ENCODE peak calls at places on chromosome 7, in eight cellular contexts. E, X, J, S, A, D, N and Z are unnamed samples.

GRCh38 chr7:47458057-47458456 is 123.9 kb downstream of the TNS3 start:
- DNase-seq in J (peak; percentile 37), S (no peak), X (no peak), A (peak; percentile 81), D (peak; percentile 98), E (no peak), N (peak; percentile 91), Z (peak; percentile 81)

GRCh38 chr7:914521-915194 is 38.3 kb downstream of the GET4 start:
- DNase-seq in X (no peak), A (no peak), J (no peak), E (no peak), S (no peak), N (no peak), D (no peak), Z (no peak)

GRCh38 chr7:23467731-23468720 is 2.3 kb downstream of the IGF2BP3 start:
- DNase-seq in J (peak; percentile 56), S (peak; percentile 91), E (peak; percentile 27), N (peak; percentile 75), D (peak; percentile 79), X (peak; percentile 58), A (no peak), Z (no peak)

GRCh38 chr7:21305455-21306235 is 122.2 kb upstream of the SP4 start:
- DNase-seq in J (no peak), N (no peak), D (no peak), A (no peak), S (no peak), X (no peak), E (no peak), Z (no peak)

GRCh38 chr7:108178393-108178792 is 48.2 kb upstream of the LAMB4 start:
- DNase-seq in X (no peak), N (no peak), E (no peak), S (no peak), A (no peak), D (no peak), J (no peak), Z (no peak)

GRCh38 chr7:78018541-78019456 is 220.2 kb downstream of the PHTF2 start:
- DNase-seq in J (no peak), E (no peak), S (no peak), X (no peak), D (peak; percentile 89), A (peak; percentile 67), N (peak; percentile 40), Z (no peak)

GRCh38 chr7:23277359-23277989 is 21.7 kb upstream of the MALSU1 start:
- DNase-seq in N (peak; percentile 78), E (peak; percentile 48), D (peak; percentile 75), X (peak; percentile 72), J (peak; percentile 76), S (peak; percentile 72), A (no peak), Z (no peak)

GRCh38 chr7:43750016-43750887 is 8.2 kb upstream of the BLVRA start:
- DNase-seq in J (no peak), N (no peak), D (no peak), E (no peak), S (peak; percentile 75), X (no peak), A (no peak), Z (no peak)

GRCh38 chr7:139940866-139941265 is 111.8 kb downstream of the TBXAS1 start:
- DNase-seq in D (no peak), A (no peak), J (no peak), X (no peak), S (no peak), E (no peak), N (no peak), Z (no peak)

GRCh38 chr7:131381069-131381838 is 53.6 kb downstream of the MKLN1 start:
- DNase-seq in N (peak; percentile 47), X (no peak), A (no peak), S (no peak), J (no peak), E (no peak), D (peak; percentile 76), Z (no peak)

GRCh38 chr7:155818154-155818819 is 6.0 kb upstream of the SHH start:
- DNase-seq in E (no peak), A (peak; percentile 56), D (no peak), S (no peak), N (no peak), X (no peak), J (no peak), Z (no peak)

GRCh38 chr7:106848851-106849442 is 16.1 kb upstream of the PIK3CG start:
- DNase-seq in A (no peak), X (no peak), E (no peak), S (no peak), J (no peak), N (peak; percentile 78), D (peak; percentile 93), Z (no peak)

GRCh38 chr7:8112685-8113084 is 144.1 kb downstream of the GLCCI1 start:
- DNase-seq in E (no peak), N (no peak), D (no peak), J (no peak), S (no peak), X (no peak), A (no peak), Z (no peak)

GRCh38 chr7:18901881-18902280 is 215.6 kb downstream of the TWIST1 start:
- DNase-seq in D (no peak), E (no peak), A (no peak), S (no peak), X (no peak), N (no peak), J (no peak), Z (no peak)

GRCh38 chr7:36653011-36653670 is 71.2 kb downstream of the AOAH start:
- DNase-seq in D (peak; percentile 55), A (no peak), E (no peak), X (no peak), S (no peak), J (no peak), N (no peak), Z (no peak)

GRCh38 chr7:117225536-117225935 is 97.3 kb downstream of the WNT2 start:
- DNase-seq in N (no peak), D (no peak), S (peak; percentile 76), A (no peak), E (no peak), X (no peak), J (no peak), Z (no peak)

GRCh38 chr7:64947252-64948000 is 43.4 kb downstream of the ZNF117 start:
- DNase-seq in E (no peak), J (no peak), S (peak; percentile 70), D (peak; percentile 13), A (no peak), N (no peak), X (peak; percentile 3), Z (no peak)

GRCh38 chr7:116500071-116500853 is 724 bp downstream of the CAV2 start:
- DNase-seq in X (no peak), J (no peak), S (peak; percentile 83), A (peak; percentile 73), E (no peak), D (peak; percentile 69), N (peak; percentile 65), Z (peak; percentile 54)

GRCh38 chr7:143345428-143345900 is 17.0 kb downstream of the FAM131B start:
- DNase-seq in N (peak; percentile 48), E (peak; percentile 56), J (no peak), S (peak; percentile 94), X (peak; percentile 57), D (peak; percentile 52), A (peak; percentile 76), Z (peak; percentile 81)

GRCh38 chr7:98400538-98401427 is at the start of gene BAIAP2L1:
- DNase-seq in J (peak; percentile 80), E (peak; percentile 78), A (peak; percentile 91), D (peak; percentile 67), X (peak; percentile 89), N (peak; percentile 69), S (peak; percentile 100), Z (peak; percentile 57)
- H3K4me3 ChIP-seq in J (peak within 1 kb of the TSS; percentile 77), E (peak within 1 kb of the TSS; percentile 26), A (peak within 1 kb of the TSS; percentile 71), D (peak within 1 kb of the TSS; percentile 67), X (peak within 1 kb of the TSS; percentile 86), N (peak within 1 kb of the TSS; percentile 63), S (peak within 1 kb of the TSS; percentile 83), Z (peak within 1 kb of the TSS; percentile 8)

DNA sequence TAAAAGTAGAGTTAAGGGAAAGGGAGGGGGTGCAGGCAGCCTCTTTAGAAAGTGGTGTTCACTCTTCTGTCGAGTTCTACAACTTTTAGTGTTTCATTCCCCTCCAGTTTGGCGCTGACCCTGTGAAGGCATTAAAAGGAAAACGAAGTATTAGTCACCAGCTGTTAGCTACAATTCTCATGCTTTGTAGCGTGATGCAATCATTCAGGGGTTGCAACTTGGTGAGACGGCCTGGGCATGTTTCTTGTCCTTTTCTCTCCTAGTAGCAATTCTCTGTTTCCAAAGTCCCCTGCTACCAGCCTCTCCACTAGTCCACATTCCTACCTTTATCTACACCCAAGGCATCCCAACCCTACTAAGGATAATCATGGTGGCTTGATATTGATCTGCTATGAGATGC is 33.7 kb upstream of the DGKI start:
- DNase-seq in D (peak; percentile 96), E (no peak), X (no peak), S (no peak), A (no peak), J (no peak), N (peak; percentile 76), Z (no peak)
- H3K4me1 ChIP-seq in D (peaks cover 61% of the 10 kb centered on the region), E (no peaks in the 10 kb centered on the region), X (peaks cover 40% of the 10 kb centered on the region), S (peaks cover 7% of the 10 kb centered on the region), A (peaks cover 7% of the 10 kb centered on the region), J (no peaks in the 10 kb centered on the region), N (peaks cover 16% of the 10 kb centered on the region), Z (peaks cover 17% of the 10 kb centered on the region)

DNA sequence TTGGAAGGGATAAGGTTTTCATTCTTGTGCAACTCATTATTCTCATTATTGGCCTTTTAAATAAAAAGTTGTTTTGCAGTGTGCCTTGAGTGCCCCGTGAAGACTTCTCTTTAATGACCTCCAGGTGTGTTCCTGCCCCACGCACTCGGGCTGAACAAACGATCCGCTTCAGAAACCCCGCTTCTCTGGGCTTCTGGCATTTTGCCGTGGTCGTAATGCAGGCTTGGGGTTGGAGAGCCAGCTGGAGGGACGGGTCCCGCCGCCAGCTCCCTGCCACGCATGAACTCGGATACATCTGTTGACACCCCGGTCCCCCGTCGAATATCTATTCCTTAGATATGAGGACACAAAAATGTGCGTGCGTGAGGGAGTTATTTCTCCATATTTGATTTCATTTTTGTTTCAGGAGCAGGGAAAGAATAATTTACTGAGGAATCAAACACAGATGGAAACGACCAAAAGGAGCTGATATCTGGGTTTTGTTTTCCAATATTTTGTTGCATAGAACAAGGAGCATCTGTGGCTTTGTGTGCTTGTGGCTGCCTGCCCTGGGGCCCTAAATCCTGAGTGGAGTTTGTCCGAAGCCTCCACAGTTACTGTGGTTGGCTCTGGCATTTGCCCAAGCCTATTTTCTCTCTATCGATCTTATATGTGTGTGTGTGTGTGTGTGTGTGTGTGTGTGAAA is 17.0 kb upstream of the TTYH3 start:
- DNase-seq in D (peak; percentile 30), X (no peak), J (no peak), A (no peak), N (no peak), E (no peak), S (no peak), Z (no peak)
- H3K4me3 ChIP-seq in D (peak overlapping the region; percentile 62), X (no peak overlapping the region), J (no peak overlapping the region), A (no peak overlapping the region), N (peak overlapping the region; percentile 63), E (no peak overlapping the region), S (no peak overlapping the region), Z (no peak overlapping the region)

DNA sequence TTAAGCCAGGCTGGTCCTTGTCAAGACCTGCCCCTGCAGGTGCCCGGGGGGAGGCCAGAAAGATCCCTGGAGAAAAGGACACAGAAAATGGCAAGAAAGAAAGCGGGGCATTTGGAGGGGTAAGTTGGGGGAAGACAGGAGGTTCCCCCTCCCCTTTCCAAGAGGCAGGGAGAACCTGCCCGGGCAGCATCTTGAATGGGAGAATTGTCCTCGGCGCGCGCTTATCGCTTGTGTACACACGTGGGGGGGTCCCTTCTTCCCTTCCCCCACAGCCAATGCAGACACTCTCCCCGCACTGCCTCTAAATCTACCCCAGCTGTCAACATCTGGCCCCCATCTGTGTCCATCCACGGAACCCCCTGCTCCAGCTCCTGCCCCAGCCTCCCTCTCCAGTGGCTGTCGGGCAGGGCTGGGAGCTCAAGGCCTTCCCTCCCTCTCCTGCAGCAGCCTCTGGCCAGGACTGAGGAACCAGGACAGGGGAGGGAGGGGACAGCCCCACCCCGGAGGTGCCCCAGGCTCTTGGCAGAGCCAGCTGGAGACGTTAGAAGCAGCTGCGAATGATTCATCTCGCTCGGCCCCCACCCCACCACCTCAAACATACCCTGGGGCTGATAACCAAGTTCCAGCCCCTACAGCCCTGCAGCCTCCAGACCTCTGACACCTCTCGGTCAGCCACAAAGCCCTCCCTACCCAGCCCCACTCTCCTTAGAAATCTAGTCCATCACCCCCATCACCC is 25.3 kb downstream of the EPHB4 start:
- DNase-seq in E (no peak), S (no peak), X (no peak), J (peak; percentile 66), A (no peak), N (peak; percentile 81), D (peak; percentile 83), Z (no peak)
- H3K4me1 ChIP-seq in E (no peaks in the 10 kb centered on the region), S (no peaks in the 10 kb centered on the region), X (no peaks in the 10 kb centered on the region), J (peaks cover 65% of the 10 kb centered on the region), A (peaks cover 14% of the 10 kb centered on the region), N (peaks cover 24% of the 10 kb centered on the region), D (peaks cover 25% of the 10 kb centered on the region), Z (no peaks in the 10 kb centered on the region)